ENCODE peak calls at places on chromosomes 1 and 21, in six cellular contexts. U is activated T-helper 1 cell treated with anti-CD3 and anti-CD28 coated beads, Interleukin-12 subunit alpha, Interleukin-12 subunit beta, Interleukin-2, Interleukin-4 antibody, amounts not matched to agents 30 ng/mL and 10 ng/mL and 1 ng/mL, durations not matched to agents 14 hours and 24 hours and 36 hours; E is ACHN; B is stomach; O is heart left ventricle; Q is DMS153. K is an unnamed sample.

GRCh38 chr1:156626079-156626438 is 6.8 kb downstream of the HAPLN2 start:
- DNase-seq in U (no peak), E (no peak), B (no peak), O (no peak), Q (no peak), K (no peak)

GRCh38 chr1:186985889-186986491 is 157.2 kb downstream of the PLA2G4A start:
- DNase-seq in U (peak; percentile 3), E (peak; percentile 69), B (no peak), O (no peak), Q (peak; percentile 31), K (peak; percentile 78)

GRCh38 chr1:67921725-67922489 is 88.6 kb upstream of the GNG12 start:
- DNase-seq in U (no peak), E (no peak), B (no peak), O (no peak), Q (no peak), K (no peak)

GRCh38 chr21:42309753-42310213 is 5.4 kb downstream of the TFF3 start:
- DNase-seq in U (peak; percentile 61), E (peak; percentile 25), B (peak; percentile 75), O (no peak), Q (no peak), K (peak; percentile 12)

GRCh38 chr1:156760092-156760795 is 7.1 kb upstream of the PRCC start:
- DNase-seq in U (no peak), E (no peak), B (no peak), O (no peak), Q (no peak), K (no peak)

GRCh38 chr1:162056043-162056442 is 13.4 kb upstream of the NOS1AP start:
- DNase-seq in U (peak; percentile 9), E (peak; percentile 78), B (peak; percentile 70), O (peak; percentile 56), Q (peak; percentile 54), K (peak; percentile 77)

GRCh38 chr1:65980241-65980640 is 187.5 kb downstream of the PDE4B start:
- DNase-seq in U (no peak), E (no peak), B (no peak), O (no peak), Q (no peak), K (no peak)

GRCh38 chr1:223403184-223403815 is 10.1 kb downstream of the CCDC185 start:
- DNase-seq in U (no peak), E (no peak), B (no peak), O (no peak), Q (no peak), K (peak; percentile 16)

GRCh38 chr1:98316286-98316685 is 345.2 kb upstream of the SNX7 start:
- DNase-seq in U (no peak), E (no peak), B (no peak), O (no peak), Q (no peak), K (peak; percentile 59)

GRCh38 chr21:25103500-25104207 is 503.6 kb downstream of the MRPL39 start:
- DNase-seq in U (no peak), E (no peak), B (no peak), O (no peak), Q (no peak), K (no peak)

GRCh38 chr1:224922404-224923164 is 6.9 kb upstream of the DNAH14 start:
- DNase-seq in U (no peak), E (peak; percentile 56), B (peak; percentile 34), O (no peak), Q (peak; percentile 71), K (peak; percentile 54)

K was measured in mesenchymal stem cell.